ENCODE peak calls at places on chromosomes 7 and 10, in six cellular contexts. X is left ventricle myocardium inferior, J is cardiac fibroblast, G is AG09309, O is LNCaP clone FGC, B is body of pancreas. I is an unnamed sample.

GRCh38 chr7:158029431-158029938 is 558.1 kb downstream of the PTPRN2 start:
- DNase-seq in X (no peak), J (no peak), G (no peak), O (no peak), B (peak), I (no peak)

GRCh38 chr7:71521506-71521905 is 389.6 kb downstream of the GALNT17 start:
- DNase-seq in X (no peak), J (no peak), G (no peak), O (no peak), B (peak), I (no peak)

GRCh38 chr10:60555710-60556109 is 166.0 kb upstream of the ANK3 start:
- DNase-seq in X (no peak), J (no peak), G (no peak), O (no peak), B (no peak), I (no peak)

GRCh38 chr10:102710604-102711003 is 3.6 kb downstream of the ARL3 start:
- DNase-seq in X (no peak), J (peak), G (peak), O (no peak), B (no peak), I (peak)

GRCh38 chr10:133403359-133403758 is 9.4 kb downstream of the MTG1 start:
- DNase-seq in X (no peak), J (no peak), G (no peak), O (no peak), B (no peak), I (no peak)

GRCh38 chr7:24133691-24134090 is 150.3 kb upstream of the NPY start:
- DNase-seq in X (no peak), J (no peak), G (no peak), O (no peak), B (no peak), I (no peak)

GRCh38 chr7:84712326-84712725 is 474.5 kb downstream of the SEMA3D start:
- DNase-seq in X (no peak), J (peak), G (no peak), O (no peak), B (no peak), I (peak)

GRCh38 chr10:585502-585901 is 104.0 kb downstream of the DIP2C start:
- DNase-seq in X (no peak), J (no peak), G (no peak), O (no peak), B (no peak), I (no peak)

GRCh38 chr7:36735172-36735571 is 10.9 kb upstream of the AOAH start:
- DNase-seq in X (no peak), J (no peak), G (no peak), O (no peak), B (no peak), I (no peak)

GRCh38 chr7:4268040-4268965 is 413.8 kb upstream of the FOXK1 start:
- DNase-seq in X (no peak), J (no peak), G (no peak), O (no peak), B (no peak), I (no peak)

GRCh38 chr10:29949411-29950011 is 109.9 kb downstream of the JCAD start:
- DNase-seq in X (no peak), J (peak), G (peak), O (no peak), B (no peak), I (peak)

GRCh38 chr7:45229130-45229920 is 71.7 kb downstream of the RAMP3 start:
- DNase-seq in X (no peak), J (no peak), G (no peak), O (no peak), B (no peak), I (no peak)

GRCh38 chr7:39695852-39696586 is 72.6 kb downstream of the RALA start:
- DNase-seq in X (no peak), J (no peak), G (no peak), O (no peak), B (no peak), I (no peak)

GRCh38 chr10:98404571-98405396 is 10.2 kb downstream of the PYROXD2 start:
- DNase-seq in X (no peak), J (peak), G (peak), O (no peak), B (no peak), I (peak)

DNA sequence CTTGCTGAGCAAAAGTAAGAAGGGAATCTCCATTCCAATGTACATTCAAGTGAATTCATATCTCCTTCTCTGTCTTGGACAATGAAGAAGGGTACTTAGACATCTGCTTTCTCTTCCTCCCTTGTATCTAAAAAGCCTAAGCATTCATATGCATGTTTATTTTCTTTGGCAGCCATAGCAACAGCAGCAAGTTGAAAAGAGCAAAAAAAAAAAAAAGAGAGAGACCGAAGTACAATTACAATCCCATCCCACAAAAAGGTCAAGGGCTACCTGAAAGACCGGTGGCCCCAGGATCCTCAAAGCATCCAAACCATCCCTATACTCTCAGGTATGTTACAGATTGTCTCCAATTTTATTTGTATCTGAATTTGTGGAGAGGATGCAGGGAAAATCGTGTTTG is 4.1 kb downstream of the OR2F1 start:
- DNase-seq in X (no peak), J (peak), G (no peak), O (no peak), B (no peak), I (peak)
- H3K4me3 ChIP-seq in X (no peak), J (no peak), G (no peak), O (no peak), B (no peak), I (no peak)

GRCh38 chr10:62498271-62498670 is 124.1 kb downstream of the ZNF365 start:
- DNase-seq in X (no peak), J (no peak), G (no peak), O (no peak), B (no peak), I (no peak)
- TF ChIP-seq CTCF in X (no peak), J (no peak), G (no peak), O (no peak), B (no peak), I (no peak)

DNA sequence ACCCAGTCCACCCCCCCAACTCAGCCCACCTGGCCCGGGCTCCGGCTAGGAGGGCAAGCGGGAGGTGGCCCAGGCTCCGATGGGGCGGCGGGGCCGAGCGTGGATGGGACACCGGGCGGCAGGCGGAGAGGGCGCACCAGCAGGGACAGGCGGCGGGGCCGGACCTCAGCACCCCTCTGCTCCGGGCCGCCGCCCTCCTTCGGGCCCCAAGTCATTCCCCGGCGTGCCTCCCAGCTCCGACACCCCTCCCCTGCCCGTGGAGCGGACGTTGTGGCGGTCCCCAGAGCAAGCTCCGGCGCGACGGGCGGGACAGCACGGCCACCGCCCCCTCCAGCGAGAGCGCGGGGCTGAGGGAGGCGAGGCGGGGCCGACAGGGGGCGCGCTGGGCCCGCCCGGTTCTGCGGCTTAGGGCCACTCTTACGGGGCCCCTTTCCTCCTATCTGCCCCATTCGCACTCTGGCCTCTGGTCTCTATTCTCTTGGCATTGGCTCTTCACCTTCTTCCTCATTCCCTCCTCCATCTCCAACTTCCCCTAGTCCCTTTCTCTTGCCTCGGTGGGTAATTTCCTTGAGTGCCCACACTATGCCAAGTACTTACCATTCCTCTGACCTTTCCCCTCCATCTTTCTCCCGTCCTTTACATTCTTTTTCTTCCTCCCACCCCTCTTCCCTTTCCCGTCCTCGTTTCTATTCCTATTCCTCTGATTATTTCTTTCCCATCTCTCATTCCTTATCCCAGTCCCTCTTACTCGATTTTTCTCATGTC is 710 bp upstream of the GBX1 start:
- DNase-seq in X (no peak), J (no peak), G (no peak), O (no peak), B (peak), I (no peak)
- H3K4me3 ChIP-seq in X (peak), J (peak), G (no peak), O (no peak), B (no peak), I (no peak)

DNA sequence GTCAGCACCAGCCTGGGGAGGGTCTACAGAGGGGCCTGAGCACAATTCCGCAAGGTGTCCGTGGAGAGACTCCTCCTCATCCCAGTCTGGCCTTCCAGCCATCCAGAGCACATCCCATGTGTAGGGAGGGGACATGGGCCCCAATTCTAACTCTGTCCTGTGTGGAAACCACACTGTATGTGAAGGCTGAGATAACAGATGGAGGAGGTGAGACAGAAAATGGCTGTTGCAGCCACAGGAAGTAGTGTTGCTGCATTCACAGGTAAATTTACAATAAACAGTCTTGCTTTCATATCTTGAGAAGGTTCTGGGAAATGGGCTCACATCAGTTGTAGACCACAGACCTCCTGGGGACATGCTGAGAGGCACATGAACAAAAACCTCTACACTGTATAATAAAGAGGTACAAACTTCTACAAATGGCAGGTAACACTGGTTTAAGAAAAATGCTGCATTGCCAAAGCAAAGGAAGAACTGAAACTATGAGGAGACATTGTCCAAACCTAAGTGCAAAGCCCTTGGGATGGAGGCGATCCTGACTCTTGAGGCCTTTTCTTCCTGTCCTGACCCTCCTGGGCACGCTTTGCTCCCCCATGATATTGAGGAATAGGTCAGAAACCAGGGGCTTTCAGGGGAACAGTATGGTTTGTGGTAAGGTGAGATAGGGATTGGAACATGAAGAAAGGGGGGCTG is 21.6 kb upstream of the GIMAP2 start:
- DNase-seq in X (no peak), J (no peak), G (no peak), O (no peak), B (no peak), I (no peak)
- TF ChIP-seq CTCF in X (no peak), J (no peak), G (no peak), O (no peak), B (no peak), I (no peak)

GRCh38 chr10:114044251-114045070 is 795 bp downstream of the ADRB1 start:
- DNase-seq in X (peak), J (no peak), G (no peak), O (no peak), B (no peak), I (no peak)

GRCh38 chr10:114045071-114045737 is 1.5 kb downstream of the ADRB1 start:
- DNase-seq in X (peak), J (no peak), G (no peak), O (no peak), B (peak), I (no peak)

GRCh38 chr10:114043532-114044250 is at the start of gene ADRB1:
- DNase-seq in X (peak), J (peak), G (no peak), O (no peak), B (peak), I (no peak)

GRCh38 chr10:114048472-114048871 is 4.8 kb downstream of the ADRB1 start:
- DNase-seq in X (no peak), J (no peak), G (no peak), O (no peak), B (no peak), I (no peak)

DNA sequence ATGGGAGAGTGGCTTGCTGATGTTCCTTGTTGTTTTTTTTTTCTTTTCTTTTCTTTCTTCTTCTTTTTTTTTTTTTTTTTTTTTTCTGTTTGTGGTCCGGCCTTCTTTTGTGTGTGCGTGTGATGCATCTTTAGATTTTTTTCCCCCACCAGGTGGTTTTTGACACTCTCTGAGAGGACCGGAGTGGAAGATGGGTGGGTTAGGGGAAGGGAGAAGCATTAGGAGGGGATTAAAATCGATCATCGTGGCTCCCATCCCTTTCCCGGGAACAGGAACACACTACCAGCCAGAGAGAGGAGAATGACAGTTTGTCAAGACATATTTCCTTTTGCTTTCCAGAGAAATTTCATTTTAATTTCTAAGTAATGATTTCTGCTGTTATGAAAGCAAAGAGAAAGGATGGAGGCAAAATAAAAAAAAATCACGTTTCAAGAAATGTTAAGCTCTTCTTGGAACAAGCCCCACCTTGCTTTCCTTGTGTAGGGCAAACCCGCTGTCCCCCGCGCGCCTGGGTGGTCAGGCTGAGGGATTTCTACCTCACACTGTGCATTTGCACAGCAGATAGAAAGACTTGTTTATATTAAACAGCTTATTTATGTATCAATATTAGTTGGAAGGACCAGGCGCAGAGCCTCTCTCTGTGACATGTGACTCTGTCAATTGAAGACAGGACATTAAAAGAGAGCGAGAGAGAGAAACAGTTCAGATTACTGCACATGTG is 2.2 kb downstream of the ADRB1 start:
- DNase-seq in X (no peak), J (no peak), G (no peak), O (no peak), B (no peak), I (no peak)
- H3K4me3 ChIP-seq in X (peak), J (no peak), G (no peak), O (no peak), B (no peak), I (no peak)